ENCODE peak calls at places on chromosomes 6 and 20, in six cellular contexts. C is left ventricle myocardium inferior; F is stimulated activated CD8-positive, alpha-beta memory T cell treated with anti-CD3 and anti-CD28 coated beads, Interleukin-15, amount 100 ng/mL, for 4 hours; V is M059J; M is neural progenitor cell; S is occipital lobe. I is an unnamed sample.

GRCh38 chr6:5215181-5215580 is 45.6 kb downstream of the LYRM4 start:
- DNase-seq in C (no peak), F (no peak), V (peak; percentile 49), M (no peak), S (no peak), I (no peak)

GRCh38 chr6:109039795-109040194 is 54.9 kb downstream of the SESN1 start:
- DNase-seq in C (no peak), F (no peak), V (no peak), M (no peak), S (no peak), I (no peak)

GRCh38 chr20:46700481-46700880 is 9.0 kb upstream of the SLC2A10 start:
- DNase-seq in C (no peak), F (no peak), V (no peak), M (no peak), S (no peak), I (no peak)

GRCh38 chr6:141252828-141253608 is 879.7 kb upstream of the GJE1 start:
- DNase-seq in C (no peak), F (no peak), V (no peak), M (no peak), S (no peak), I (peak; percentile 19)

GRCh38 chr6:14464049-14464448 is 346.5 kb downstream of the CD83 start:
- DNase-seq in C (no peak), F (no peak), V (no peak), M (peak; percentile 16), S (no peak), I (peak; percentile 13)

GRCh38 chr6:5278047-5278446 is 16.7 kb downstream of the FARS2 start:
- DNase-seq in C (no peak), F (no peak), V (no peak), M (no peak), S (no peak), I (no peak)

GRCh38 chr6:163588211-163588919 is 173.8 kb downstream of the QKI start:
- DNase-seq in C (no peak), F (no peak), V (peak; percentile 53), M (no peak), S (no peak), I (peak; percentile 90)

GRCh38 chr20:33233129-33233774 is 2.5 kb upstream of the BPIFA1 start:
- DNase-seq in C (no peak), F (no peak), V (no peak), M (peak; percentile 61), S (no peak), I (no peak)

GRCh38 chr6:36679043-36679821 is 718 bp downstream of the CDKN1A start:
- DNase-seq in C (peak; percentile 74), F (no peak), V (peak; percentile 82), M (peak; percentile 63), S (no peak), I (peak; percentile 79)

GRCh38 chr6:167225903-167226508 is 65.1 kb upstream of the UNC93A start:
- DNase-seq in C (no peak), F (no peak), V (no peak), M (no peak), S (no peak), I (no peak)

GRCh38 chr6:389622-390021 is 1.9 kb upstream of the IRF4 start:
- DNase-seq in C (no peak), F (no peak), V (no peak), M (no peak), S (no peak), I (no peak)

GRCh38 chr6:143197377-143197776 is 136.7 kb downstream of the AIG1 start:
- DNase-seq in C (no peak), F (no peak), V (no peak), M (no peak), S (no peak), I (no peak)

I was measured in ELR.